ENCODE peak calls at places on chromosomes 3 and 15, in seven cellular contexts. V is A673, O is breast epithelium, X is heart right ventricle, G is Calu3, U is fibroblast of lung, H is heart left ventricle. W is an unnamed sample.

GRCh38 chr3:51942603-51943450 is 664 bp downstream of the PARP3 start:
- DNase-seq in V (no peak), O (peak; percentile 60), X (peak; percentile 62), G (peak; percentile 66), U (peak; percentile 48), H (peak; percentile 61), W (peak; percentile 83)

GRCh38 chr3:12446298-12446697 is 38.0 kb upstream of the TSEN2 start:
- DNase-seq in V (no peak), O (no peak), X (no peak), G (no peak), U (no peak), H (no peak), W (no peak)

GRCh38 chr15:69298697-69299441 is at the start of gene PAQR5:
- DNase-seq in V (peak; percentile 83), O (no peak), X (peak; percentile 19), G (peak; percentile 58), U (no peak), H (peak; percentile 57), W (peak; percentile 88)

GRCh38 chr3:124053871-124054270 is 61.9 kb upstream of the ROPN1 start:
- DNase-seq in V (no peak), O (no peak), X (no peak), G (no peak), U (peak; percentile 23), H (no peak), W (no peak)

GRCh38 chr3:123521179-123521969 is 63.5 kb downstream of the HACD2 start:
- DNase-seq in V (peak; percentile 14), O (no peak), X (no peak), G (peak; percentile 14), U (peak; percentile 53), H (no peak), W (no peak)

GRCh38 chr15:44034334-44034733 is 160.7 kb downstream of the FRMD5 start:
- DNase-seq in V (no peak), O (no peak), X (no peak), G (no peak), U (peak; percentile 22), H (no peak), W (no peak)

GRCh38 chr3:9224490-9224889 is 25.0 kb downstream of the SRGAP3 start:
- DNase-seq in V (no peak), O (no peak), X (no peak), G (no peak), U (peak; percentile 75), H (no peak), W (no peak)

GRCh38 chr3:14431556-14431927 is 29.1 kb downstream of the SLC6A6 start:
- DNase-seq in V (no peak), O (no peak), X (no peak), G (no peak), U (no peak), H (no peak), W (no peak)

GRCh38 chr3:15952543-15953175 is 154.9 kb upstream of the ANKRD28 start:
- DNase-seq in V (no peak), O (no peak), X (no peak), G (no peak), U (peak; percentile 19), H (no peak), W (no peak)

GRCh38 chr15:45253330-45253729 is 1.3 kb downstream of the SLC28A2 start:
- DNase-seq in V (peak; percentile 24), O (no peak), X (no peak), G (no peak), U (no peak), H (no peak), W (no peak)

GRCh38 chr3:111484666-111485065 is 57.3 kb upstream of the CD96 start:
- DNase-seq in V (peak; percentile 27), O (no peak), X (no peak), G (no peak), U (peak; percentile 34), H (no peak), W (no peak)

GRCh38 chr3:55658297-55659022 is 171.4 kb upstream of the WNT5A start:
- DNase-seq in V (no peak), O (no peak), X (no peak), G (no peak), U (no peak), H (no peak), W (no peak)

GRCh38 chr3:112486811-112487505 is 12.3 kb downstream of the BTLA start:
- DNase-seq in V (no peak), O (no peak), X (no peak), G (no peak), U (peak; percentile 15), H (no peak), W (no peak)

GRCh38 chr15:39453500-39454073 is 127.3 kb upstream of the THBS1 start:
- DNase-seq in V (no peak), O (no peak), X (no peak), G (no peak), U (no peak), H (no peak), W (no peak)

GRCh38 chr15:73305331-73306211 is 63.2 kb downstream of the HCN4 start:
- DNase-seq in V (peak; percentile 71), O (no peak), X (peak; percentile 42), G (peak; percentile 64), U (peak; percentile 60), H (peak; percentile 53), W (peak; percentile 49)

GRCh38 chr3:194489736-194490612 is 3.2 kb upstream of the ATP13A3 start:
- DNase-seq in V (no peak), O (no peak), X (no peak), G (no peak), U (peak; percentile 60), H (no peak), W (no peak)

GRCh38 chr3:110094002-110094401 is 756.7 kb upstream of the DPPA4 start:
- DNase-seq in V (no peak), O (no peak), X (no peak), G (no peak), U (no peak), H (no peak), W (no peak)

GRCh38 chr3:196163687-196164493 is 47.3 kb downstream of the ZDHHC19 start:
- DNase-seq in V (no peak), O (no peak), X (peak; percentile 31), G (no peak), U (no peak), H (peak; percentile 69), W (peak; percentile 88)

GRCh38 chr15:65476942-65477341 is 40.5 kb downstream of the DPP8 start:
- DNase-seq in V (no peak), O (no peak), X (no peak), G (no peak), U (peak; percentile 69), H (no peak), W (no peak)

GRCh38 chr15:48392356-48392755 is 61.1 kb downstream of the DUT start:
- DNase-seq in V (peak; percentile 49), O (peak; percentile 44), X (peak; percentile 40), G (no peak), U (peak; percentile 87), H (peak; percentile 62), W (no peak)

DNA sequence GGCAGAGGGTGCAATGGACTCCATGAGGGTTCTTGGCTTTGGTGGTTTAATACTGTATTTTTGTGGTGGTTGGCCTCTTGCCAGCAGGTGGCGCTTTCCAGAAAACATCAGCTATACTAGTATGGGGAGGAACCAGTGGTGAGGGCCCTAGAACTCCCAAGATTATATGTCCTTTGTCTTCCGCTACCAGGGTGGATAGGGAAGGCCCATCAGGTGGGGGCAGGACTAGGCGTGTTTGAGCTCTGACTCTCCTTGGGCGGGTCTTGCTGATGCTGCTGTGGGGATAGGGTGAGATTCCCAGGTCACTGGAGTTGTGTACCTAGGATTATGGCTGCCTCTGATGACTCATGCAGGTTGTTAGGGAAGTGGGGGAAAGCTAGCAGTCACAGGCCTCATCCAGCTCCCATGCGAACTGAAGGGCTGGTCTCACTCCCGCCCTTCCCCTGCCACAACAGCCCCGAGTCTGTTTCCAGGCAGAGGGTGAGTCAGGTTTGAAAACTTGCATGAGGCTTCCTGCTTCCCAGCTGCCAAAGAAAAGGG is 357.7 kb downstream of the OTOL1 start:
- DNase-seq in V (peak; percentile 65), O (no peak), X (no peak), G (peak; percentile 64), U (peak; percentile 93), H (no peak), W (no peak)
- TF ChIP-seq CTCF in V (peak; percentile 57), O (no peak), X (no peak), G (peak; percentile 60), U (no peak), H (no peak), W (no peak)

DNA sequence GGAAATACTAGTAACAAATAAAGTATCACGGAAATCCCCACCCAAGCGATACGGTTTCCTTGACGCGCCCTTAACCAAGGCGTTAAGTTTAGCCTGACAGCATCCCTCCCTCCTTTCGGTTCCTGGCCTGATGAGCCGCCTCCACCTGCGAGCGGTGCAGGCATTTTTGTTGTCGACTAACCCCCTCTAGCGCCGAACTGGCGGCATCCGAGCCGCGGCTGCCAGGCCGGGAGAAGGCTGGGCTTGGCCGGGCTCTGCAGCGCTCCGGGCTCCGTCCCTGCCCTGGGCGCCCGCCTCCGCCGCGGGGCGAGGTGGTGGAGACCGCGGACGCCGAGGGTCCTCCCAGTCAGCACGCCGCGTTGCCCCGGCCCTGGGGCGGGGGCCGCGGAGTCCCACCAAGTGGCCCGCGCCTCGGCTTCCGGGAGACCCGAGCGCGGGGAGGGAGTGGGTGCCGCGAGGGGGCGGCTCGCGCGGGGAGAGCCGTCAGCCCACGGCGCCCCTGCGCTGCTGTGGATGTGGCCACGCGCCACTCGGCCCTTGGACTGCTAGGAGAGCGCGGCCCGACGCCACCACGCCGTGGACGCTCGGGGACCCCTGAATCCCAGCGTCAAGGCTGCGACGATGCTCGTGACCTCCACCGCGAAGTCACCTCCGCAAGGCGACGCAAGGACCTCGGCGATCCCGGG is 1.1 kb upstream of the EPHA6 start:
- DNase-seq in V (peak; percentile 73), O (peak; percentile 45), X (peak; percentile 50), G (peak; percentile 88), U (peak; percentile 62), H (peak; percentile 52), W (peak; percentile 53)
- TF ChIP-seq CTCF in V (peak; percentile 67), O (no peak), X (peak; percentile 65), G (peak; percentile 45), U (peak; percentile 53), H (peak; percentile 36), W (peak; percentile 37)

DNA sequence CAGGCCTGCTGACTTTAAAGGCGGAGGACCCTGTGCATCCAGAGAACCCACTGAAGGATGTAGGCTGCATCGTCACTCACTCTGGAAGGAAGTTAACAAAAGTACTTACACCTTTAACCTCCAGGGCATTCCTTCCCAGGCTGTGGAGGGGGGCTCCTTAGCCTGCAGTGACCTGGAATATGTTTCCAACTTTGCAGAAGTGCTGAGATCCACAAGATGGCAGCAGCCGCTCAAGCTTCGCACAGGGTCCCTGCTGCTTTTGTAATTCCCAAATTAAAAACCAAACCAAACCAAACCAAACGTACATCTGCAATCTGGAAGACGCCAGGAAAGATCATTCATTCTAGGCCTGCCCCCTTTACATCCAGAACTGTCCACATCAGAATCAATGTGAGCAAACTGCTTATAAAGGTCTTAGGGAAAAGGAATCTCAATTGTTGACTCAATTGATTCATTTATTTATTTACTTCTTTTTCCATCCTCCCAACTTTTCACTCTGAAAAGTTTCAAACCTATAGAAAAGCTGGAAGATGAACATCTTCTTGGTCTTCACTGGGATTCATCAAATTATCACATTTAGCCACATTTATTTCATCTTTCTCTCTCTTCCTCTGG is 70.5 kb upstream of the KLHL25 start:
- DNase-seq in V (peak; percentile 70), O (no peak), X (peak; percentile 22), G (peak; percentile 39), U (peak; percentile 49), H (no peak), W (no peak)
- TF ChIP-seq CTCF in V (peak; percentile 90), O (no peak), X (peak; percentile 69), G (peak; percentile 58), U (peak; percentile 71), H (peak; percentile 61), W (peak; percentile 14)

DNA sequence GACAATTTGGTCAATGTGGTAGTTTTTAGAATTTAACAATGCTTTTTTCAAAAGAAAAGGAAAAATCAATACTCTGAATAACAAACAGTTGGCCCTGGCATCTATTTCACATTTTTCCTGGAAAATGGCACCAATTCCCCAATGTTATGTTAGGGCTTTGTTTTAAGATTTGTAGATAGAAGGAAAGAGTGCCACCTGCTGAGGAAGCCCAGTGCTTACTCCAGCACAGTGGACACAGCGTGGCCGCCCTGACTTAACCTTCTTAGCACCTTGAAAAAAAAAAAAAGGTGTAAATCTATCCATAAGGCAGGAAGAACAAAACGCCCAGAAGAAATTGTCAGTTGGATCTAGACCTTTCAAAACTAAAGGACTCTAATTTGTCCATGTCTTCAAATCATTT is 110.7 kb upstream of the CNTN4 start:
- DNase-seq in V (no peak), O (no peak), X (no peak), G (peak; percentile 0), U (peak; percentile 2), H (no peak), W (no peak)
- TF ChIP-seq CTCF in V (peak; percentile 43), O (no peak), X (peak; percentile 14), G (no peak), U (peak; percentile 1), H (no peak), W (no peak)